ENCODE peak calls at places on chromosomes 13 and 19, in five cellular contexts. G is NCI-H2227 treated with DMSO at 0.1 percent for 48 hours, U is A673, P is Caki2, E is RPMI7951. S is an unnamed sample.

GRCh38 chr19:47070756-47071155 is 22.3 kb upstream of the TMEM160 start:
- DNase-seq in G (no peak), E (no peak), U (no peak), P (no peak), S (no peak)

GRCh38 chr13:93411281-93411680 is 184.7 kb downstream of the GPC6 start:
- DNase-seq in P (no peak), G (no peak), E (no peak), U (no peak), S (no peak)

GRCh38 chr13:75326173-75327131 is 155.5 kb downstream of the TBC1D4 start:
- DNase-seq in U (peak; percentile 84), G (no peak), E (peak; percentile 68), P (no peak), S (no peak)

GRCh38 chr13:42819712-42820111 is 38.3 kb downstream of the FAM216B start:
- DNase-seq in G (no peak), U (peak; percentile 9), P (no peak), E (no peak), S (no peak)

GRCh38 chr19:7582446-7582845 is 13.2 kb upstream of the CAMSAP3 start:
- DNase-seq in P (no peak), G (no peak), E (no peak), U (no peak), S (no peak)

GRCh38 chr19:14632286-14632685 is 42.4 kb downstream of the ADGRE3 start:
- DNase-seq in P (peak; percentile 26), U (peak; percentile 65), E (peak; percentile 51), G (no peak), S (peak; percentile 17)

GRCh38 chr19:48444129-48444932 is 1.5 kb upstream of the GRWD1 start:
- DNase-seq in U (no peak), E (no peak), P (no peak), G (no peak), S (no peak)

GRCh38 chr19:17235618-17236413 is 9.8 kb downstream of the OCEL1 start:
- DNase-seq in E (peak; percentile 72), P (no peak), U (peak; percentile 80), G (peak; percentile 45), S (peak; percentile 76)

GRCh38 chr13:50793026-50793425 is 50.5 kb downstream of the DLEU7 start:
- DNase-seq in P (no peak), E (no peak), G (no peak), U (no peak), S (no peak)

GRCh38 chr19:30074741-30075460 is 132.9 kb downstream of the URI1 start:
- DNase-seq in G (no peak), P (no peak), U (no peak), E (no peak), S (no peak)

GRCh38 chr19:11538232-11539036 is at the start of gene CNN1:
- DNase-seq in G (no peak), U (peak; percentile 41), E (no peak), P (no peak), S (no peak)

GRCh38 chr13:97659602-97660001 is 225.6 kb downstream of the RAP2A start:
- DNase-seq in G (peak; percentile 31), U (peak; percentile 31), E (no peak), P (no peak), S (peak; percentile 4)

GRCh38 chr13:73533111-73533510 is 474.3 kb downstream of the KLF5 start:
- DNase-seq in G (no peak), E (no peak), U (no peak), P (no peak), S (no peak)

S was measured in ACHN.